ENCODE peak calls at places on chromosomes 16 and 17, in four cellular contexts. V is breast epithelium, G is body of pancreas, U is ovary. E is an unnamed sample.
A peak's percentile ranks its signal among the peaks of the same experiment; 100 is the strongest.

GRCh38 chr17:67018429-67019125 is 25.8 kb upstream of the CACNG1 start:
- DNase-seq in V (no peak), G (no peak), U (no peak), E (no peak)

GRCh38 chr16:22788190-22788530 is 25.8 kb upstream of the HS3ST2 start:
- DNase-seq in V (no peak), G (no peak), U (no peak), E (no peak)

GRCh38 chr17:49414622-49415350 is at the start of gene PHB1:
- DNase-seq in V (peak; percentile 95), G (peak; percentile 97), U (peak; percentile 96), E (peak; percentile 97)

GRCh38 chr17:45306094-45306493 is 10.7 kb downstream of the MAP3K14 start:
- DNase-seq in V (no peak), G (no peak), U (no peak), E (no peak)

GRCh38 chr17:49777577-49777976 is 10.9 kb upstream of the KAT7 start:
- DNase-seq in V (no peak), G (no peak), U (no peak), E (no peak)

GRCh38 chr17:3893003-3893719 is at the start of gene CAMKK1:
- DNase-seq in V (peak; percentile 67), G (peak; percentile 90), U (peak; percentile 88), E (peak; percentile 92)

GRCh38 chr17:12545877-12546513 is 119.7 kb upstream of the MYOCD start:
- DNase-seq in V (no peak), G (peak; percentile 49), U (peak; percentile 24), E (peak; percentile 6)

GRCh38 chr16:24309222-24309905 is 53.2 kb downstream of the CACNG3 start:
- DNase-seq in V (no peak), G (peak; percentile 66), U (no peak), E (no peak)

GRCh38 chr16:66326995-66327513 is 39.4 kb upstream of the CDH5 start:
- DNase-seq in V (no peak), G (peak; percentile 65), U (no peak), E (peak; percentile 8)

GRCh38 chr16:80938035-80938927 is 68.4 kb downstream of the CMC2 start:
- DNase-seq in V (peak; percentile 38), G (peak; percentile 35), U (peak; percentile 64), E (no peak)

GRCh38 chr16:68265078-68265925 is 976 bp downstream of the SLC7A6 start:
- DNase-seq in V (peak; percentile 43), G (peak; percentile 34), U (no peak), E (peak; percentile 65)

GRCh38 chr17:2710804-2711607 is 558 bp downstream of the CLUH start:
- DNase-seq in V (no peak), G (peak; percentile 80), U (no peak), E (peak; percentile 59)

GRCh38 chr17:16406742-16407674 is 8.4 kb upstream of the TRPV2 start:
- DNase-seq in V (peak; percentile 36), G (peak; percentile 37), U (peak; percentile 57), E (peak; percentile 25)

GRCh38 chr17:8799851-8800212 is 667 bp upstream of the MFSD6L start:
- DNase-seq in V (no peak), G (peak; percentile 57), U (no peak), E (no peak)

GRCh38 chr17:57257213-57257873 is 1.0 kb downstream of the MSI2 start:
- DNase-seq in V (no peak), G (no peak), U (no peak), E (peak; percentile 70)

GRCh38 chr17:17175340-17175739 is 30.8 kb downstream of the PLD6 start:
- DNase-seq in V (no peak), G (no peak), U (no peak), E (no peak)

GRCh38 chr17:31321481-31321880 is at the start of gene EVI2A:
- DNase-seq in V (no peak), G (no peak), U (no peak), E (peak; percentile 3)

GRCh38 chr17:59427996-59428395 is 96.5 kb downstream of the YPEL2 start:
- DNase-seq in V (no peak), G (no peak), U (no peak), E (no peak)

GRCh38 chr16:67158637-67159600 is 790 bp downstream of the TRADD start:
- DNase-seq in V (no peak), G (peak; percentile 51), U (peak; percentile 48), E (peak; percentile 55)

GRCh38 chr16:16797239-16797638 is 418.3 kb downstream of the NPIPA7 start:
- DNase-seq in V (no peak), G (no peak), U (no peak), E (peak; percentile 3)

GRCh38 chr16:84045001-84045817 is 2.6 kb upstream of the SLC38A8 start:
- DNase-seq in V (no peak), G (no peak), U (no peak), E (no peak)

GRCh38 chr16:9151597-9151996 is 60.2 kb downstream of the HAPSTR1 start:
- DNase-seq in V (no peak), G (no peak), U (no peak), E (no peak)

GRCh38 chr17:34981538-34982241 is 1.4 kb downstream of the LIG3 start:
- DNase-seq in V (no peak), G (no peak), U (no peak), E (peak; percentile 75)

GRCh38 chr16:87319011-87319410 is 1.8 kb upstream of the C16orf95 start:
- DNase-seq in V (no peak), G (no peak), U (no peak), E (no peak)

GRCh38 chr17:42378597-42379594 is 9.3 kb downstream of the STAT3 start:
- DNase-seq in V (no peak), G (no peak), U (no peak), E (no peak)

GRCh38 chr16:79114759-79115158 is 485.8 kb downstream of the MAF start:
- DNase-seq in V (no peak), G (no peak), U (no peak), E (no peak)

GRCh38 chr17:38418693-38419507 is 9.4 kb upstream of the ARHGAP23 start:
- DNase-seq in V (no peak), G (no peak), U (no peak), E (no peak)

GRCh38 chr17:2949469-2950044 is 113.8 kb downstream of the OR1D5 start:
- DNase-seq in V (no peak), G (peak; percentile 89), U (no peak), E (no peak)

GRCh38 chr17:70254735-70255460 is 85.6 kb downstream of the KCNJ2 start:
- DNase-seq in V (no peak), G (no peak), U (no peak), E (no peak)

GRCh38 chr16:89009343-89010209 is 32.6 kb upstream of the CBFA2T3 start:
- DNase-seq in V (no peak), G (peak; percentile 34), U (no peak), E (peak; percentile 49)

GRCh38 chr16:57477531-57478202 is 8.6 kb downstream of the DOK4 start:
- DNase-seq in V (no peak), G (no peak), U (no peak), E (no peak)

GRCh38 chr17:48997103-48997826 is at the start of gene IGF2BP1:
- DNase-seq in V (no peak), G (no peak), U (no peak), E (peak; percentile 88)

GRCh38 chr17:49224198-49224996 is 6.2 kb downstream of the PHOSPHO1 start:
- DNase-seq in V (no peak), G (no peak), U (no peak), E (peak; percentile 68)

DNA sequence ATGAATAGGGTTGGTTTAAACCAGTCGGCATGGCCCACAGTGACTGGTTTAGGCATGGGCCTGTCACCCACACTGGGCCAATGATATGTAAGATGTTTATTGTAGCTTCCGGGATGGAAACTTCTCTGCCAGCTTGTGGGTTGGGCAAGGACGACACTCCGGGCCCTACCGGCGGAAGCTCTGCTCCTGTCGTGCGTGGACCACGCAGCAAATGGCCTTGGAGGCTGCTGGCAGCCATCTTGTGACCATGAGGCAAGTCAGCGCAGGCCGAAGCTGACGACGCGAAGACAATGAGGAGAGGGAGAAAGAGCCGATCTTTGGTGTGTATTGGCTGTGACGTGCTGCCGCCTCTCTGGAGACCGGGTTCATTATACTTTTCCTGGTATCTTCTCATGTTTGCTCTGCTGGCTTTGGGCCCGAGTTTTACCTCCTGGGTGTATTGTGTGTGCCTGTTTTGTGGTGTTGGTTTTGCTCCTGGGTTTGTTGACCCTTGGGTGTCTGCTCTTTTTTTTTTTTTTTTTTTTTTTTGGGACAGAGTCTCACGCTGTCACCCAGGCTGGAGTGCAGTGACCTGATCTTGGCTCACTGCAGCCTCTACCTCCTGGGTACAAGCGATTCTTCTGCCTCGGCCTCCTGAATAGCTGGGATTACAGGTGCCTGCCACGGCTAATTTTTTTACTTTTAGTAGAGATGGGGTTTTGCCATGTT is 15.4 kb downstream of the SLC25A10 start:
- DNase-seq in V (peak; percentile 49), G (peak; percentile 71), U (no peak), E (no peak)
- TF ChIP-seq POLR2A in V (no peak), G (no peak), U (no peak), E (no peak)

DNA sequence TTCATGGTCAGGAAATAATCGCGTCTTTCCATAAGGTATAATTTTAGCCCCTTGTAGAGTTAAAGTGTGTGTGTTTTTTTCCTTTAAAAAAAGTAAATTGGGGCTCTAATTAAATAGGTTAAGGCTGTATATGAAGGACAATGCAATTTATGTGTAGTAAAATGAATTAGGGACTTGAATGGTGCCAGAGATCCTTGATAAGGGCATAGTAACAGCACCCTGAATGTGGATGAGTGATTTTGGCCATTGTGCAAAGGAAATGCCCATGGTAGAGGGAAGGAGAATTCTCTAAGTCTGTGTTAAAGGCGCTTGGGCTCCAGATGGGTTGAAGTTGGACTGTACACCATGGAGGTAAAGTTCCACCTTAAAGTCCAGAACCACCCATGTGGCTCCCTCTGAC is 546.5 kb upstream of the EEF2KMT start:
- DNase-seq in V (no peak), G (no peak), U (no peak), E (no peak)
- TF ChIP-seq POLR2A in V (no peak), G (no peak), U (no peak), E (no peak)

GRCh38 chr16:30923554-30924085 is at the start of gene FBXL19:
- DNase-seq in V (no peak), G (peak; percentile 34), U (peak; percentile 72), E (no peak)
- TF ChIP-seq POLR2A in V (no peak), G (no peak), U (peak; percentile 28), E (no peak)

GRCh38 chr16:85573045-85573695 is 40.0 kb upstream of the GSE1 start:
- DNase-seq in V (no peak), G (no peak), U (no peak), E (no peak)

GRCh38 chr16:85570735-85571562 is 42.2 kb upstream of the GSE1 start:
- DNase-seq in V (no peak), G (no peak), U (no peak), E (peak; percentile 89)

GRCh38 chr16:85570213-85570734 is 42.8 kb upstream of the GSE1 start:
- DNase-seq in V (peak; percentile 75), G (no peak), U (no peak), E (no peak)

GRCh38 chr16:85571563-85571812 is 41.6 kb upstream of the GSE1 start:
- DNase-seq in V (no peak), G (no peak), U (no peak), E (no peak)

DNA sequence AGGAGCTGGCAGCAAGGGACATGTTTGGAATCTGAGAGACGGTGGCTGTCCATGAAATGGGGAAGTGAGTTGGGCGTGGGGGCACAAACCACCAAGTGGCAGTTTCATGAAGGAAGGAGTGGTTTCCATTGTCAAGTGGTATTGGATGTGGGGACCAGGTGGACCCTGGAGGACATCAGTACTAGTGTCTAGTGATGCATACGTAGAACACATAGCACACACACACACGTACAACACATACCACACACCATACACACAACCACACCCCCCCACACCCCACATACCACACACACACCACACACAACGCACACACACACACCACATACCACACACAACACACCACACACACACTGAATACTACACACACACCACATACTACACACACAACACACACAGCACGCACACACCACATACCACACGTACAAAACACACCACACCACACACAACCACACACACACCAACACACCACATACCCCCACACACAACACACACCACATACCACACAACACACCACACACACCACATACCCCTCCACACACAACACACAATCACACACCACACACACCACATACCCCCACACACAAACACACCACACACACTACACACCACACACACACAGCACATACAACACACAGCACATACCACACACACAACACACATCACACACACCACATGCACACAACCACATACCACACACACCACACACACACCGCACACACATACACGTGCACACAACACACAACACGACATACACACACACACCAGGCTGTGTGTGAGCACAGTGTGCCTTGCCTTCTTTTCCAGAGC is 41.1 kb upstream of the GSE1 start:
- DNase-seq in V (no peak), G (no peak), U (no peak), E (peak; percentile 72)
- TF ChIP-seq POLR2A in V (no peak), G (no peak), U (no peak), E (no peak)